ENCODE peak calls at places on chromosomes 16 and 17, in four cellular contexts. B, I, Y and L are unnamed samples.

GRCh38 chr16:2500937-2501750 is 12.6 kb upstream of the ATP6V0C start:
- DNase-seq in B (peak; percentile 94), I (peak; percentile 77), Y (peak; percentile 85), L (peak; percentile 69)

GRCh38 chr17:19731626-19732025 is 15.2 kb upstream of the SLC47A2 start:
- DNase-seq in B (no peak), I (no peak), Y (no peak), L (no peak)

GRCh38 chr16:88419790-88420189 is 33.3 kb upstream of the ZFPM1 start:
- DNase-seq in B (no peak), I (no peak), Y (no peak), L (no peak)

GRCh38 chr17:83076930-83077329 is 2.5 kb upstream of the METRNL start:
- DNase-seq in B (no peak), I (no peak), Y (no peak), L (no peak)

GRCh38 chr16:84423416-84423837 is 55.1 kb downstream of the ATP2C2 start:
- DNase-seq in B (no peak), I (no peak), Y (peak; percentile 57), L (peak; percentile 52)

GRCh38 chr17:21678451-21679081 is 13.8 kb upstream of the KCNJ18 start:
- DNase-seq in B (no peak), I (no peak), Y (no peak), L (no peak)

GRCh38 chr16:88063201-88063773 is 112.1 kb downstream of the BANP start:
- DNase-seq in B (no peak), I (no peak), Y (no peak), L (peak; percentile 85)

GRCh38 chr17:74355065-74355464 is 6.6 kb downstream of the BTBD17 start:
- DNase-seq in B (no peak), I (no peak), Y (no peak), L (no peak)

GRCh38 chr17:17580662-17581470 is 10.6 kb downstream of the PEMT start:
- DNase-seq in B (no peak), I (no peak), Y (no peak), L (peak; percentile 27)

GRCh38 chr17:40846515-40847155 is 20.4 kb downstream of the KRT12 start:
- DNase-seq in B (no peak), I (no peak), Y (no peak), L (no peak)

GRCh38 chr17:40848583-40849235 is 18.3 kb downstream of the KRT12 start:
- DNase-seq in B (no peak), I (no peak), Y (no peak), L (no peak)

GRCh38 chr17:40854175-40854814 is 12.7 kb downstream of the KRT12 start:
- DNase-seq in B (no peak), I (no peak), Y (no peak), L (peak; percentile 93)

GRCh38 chr17:40852378-40852777 is 14.6 kb downstream of the KRT12 start:
- DNase-seq in B (no peak), I (no peak), Y (no peak), L (no peak)

DNA sequence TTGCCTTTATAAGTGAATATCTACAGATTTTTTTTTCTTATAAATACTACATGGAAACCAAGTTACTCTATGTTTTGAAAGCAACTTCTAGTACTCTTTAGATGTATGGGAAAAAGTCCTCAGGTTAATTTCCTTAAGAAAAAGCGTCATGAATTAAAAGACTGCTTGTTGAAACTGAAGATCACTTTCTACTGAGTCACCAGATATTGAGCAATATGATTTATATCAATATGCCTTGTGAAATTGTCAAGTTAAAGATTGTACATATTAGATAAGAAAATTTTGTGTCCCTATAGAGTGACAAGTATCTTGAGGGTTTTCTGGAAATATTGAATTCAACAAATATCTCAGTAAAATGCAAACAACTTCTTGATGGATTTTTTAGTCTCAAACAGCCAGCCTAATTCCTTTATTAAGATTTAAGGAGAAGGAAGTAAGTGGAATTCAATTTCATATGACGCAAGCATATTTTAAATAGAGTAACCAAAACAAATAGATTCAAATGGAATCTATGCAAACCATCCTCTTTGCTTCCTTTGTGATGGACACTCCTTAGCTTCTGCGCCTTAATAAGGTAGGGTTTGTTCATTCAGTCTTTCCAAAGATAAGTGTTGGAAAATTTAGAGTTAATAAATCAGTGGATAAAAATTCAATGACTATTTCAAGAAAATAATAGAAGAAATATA is 16.6 kb downstream of the KRT12 start:
- DNase-seq in B (no peak), I (no peak), Y (no peak), L (peak; percentile 70)
- H4K5ac ChIP-seq in B (no peak overlapping the region), I (no peak overlapping the region), Y (no peak overlapping the region), L (no peak overlapping the region)

GRCh38 chr16:12925026-12925425 is 23.6 kb downstream of the SHISA9 start:
- DNase-seq in B (no peak), I (no peak), Y (no peak), L (no peak)
- H2BK120ac ChIP-seq in B (no peak overlapping the region), I (no peak overlapping the region), Y (no peak overlapping the region), L (no peak overlapping the region)

DNA sequence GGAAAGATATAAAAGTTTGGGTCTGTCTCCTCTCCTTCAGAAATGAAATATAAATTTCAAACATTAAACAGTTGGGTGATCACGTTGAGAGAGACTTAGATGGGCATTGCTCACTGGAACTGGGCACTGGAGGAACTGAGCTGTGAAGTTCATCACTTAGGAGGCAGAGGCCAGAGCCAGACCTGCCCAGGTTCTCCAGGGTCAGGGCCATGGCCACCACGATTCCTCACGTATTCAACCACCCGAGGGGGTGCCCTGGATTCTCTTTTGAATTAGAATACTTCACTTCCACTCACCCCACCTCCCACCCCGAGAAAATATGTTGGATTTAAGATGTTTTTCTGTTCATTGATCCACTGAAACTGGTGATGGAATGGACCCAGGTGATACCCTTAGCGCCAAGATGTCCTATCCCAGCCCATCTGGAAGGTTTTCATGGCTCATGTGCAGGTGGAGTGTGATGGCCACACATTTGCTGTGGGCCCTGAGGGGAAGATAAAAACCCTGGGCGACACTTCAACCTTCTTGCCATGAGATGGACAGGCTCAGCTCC is 6.1 kb downstream of the PRR29 start:
- DNase-seq in B (no peak), I (no peak), Y (no peak), L (no peak)
- H4K5ac ChIP-seq in B (no peak overlapping the region), I (no peak overlapping the region), Y (no peak overlapping the region), L (no peak overlapping the region)

GRCh38 chr17:27533874-27534815 is 77.9 kb downstream of the KSR1 start:
- DNase-seq in B (peak; percentile 63), I (no peak), Y (peak; percentile 74), L (peak; percentile 98)
- H2BK120ac ChIP-seq in B (no peak overlapping the region), I (no peak overlapping the region), Y (no peak overlapping the region), L (peak overlapping the region; percentile 99)